ENCODE peak calls at places on chromosomes 12 and 14, in nine cellular contexts. O is A549, S is HepG2, L is HCT116, A is SK-N-SH, M is GM12878, B is GM23338, R is Panc1, K is K562. P is an unnamed sample.
A peak's percentile ranks its signal among the peaks of the same experiment; 100 is the strongest.

GRCh38 chr12:19547258-19547657 is 108.0 kb downstream of the AEBP2 start:
- DNase-seq in O (no peak), S (no peak), L (no peak), M (no peak), A (no peak), B (no peak), R (no peak), K (no peak), P (no peak)

GRCh38 chr14:94051115-94051514 is 25.0 kb downstream of the OTUB2 start:
- DNase-seq in L (no peak), M (no peak), O (no peak), R (no peak), K (no peak), S (no peak), A (no peak), B (peak; percentile 56), P (no peak)

GRCh38 chr14:24367506-24368214 is at the start of gene NFATC4:
- DNase-seq in B (peak; percentile 98), A (peak; percentile 88), M (no peak), R (no peak), O (no peak), K (peak; percentile 66), L (peak; percentile 81), S (peak; percentile 54), P (no peak)

GRCh38 chr12:27331927-27332324 is 710 bp upstream of the BMAL2 start:
- DNase-seq in B (no peak), A (no peak), O (no peak), R (no peak), M (no peak), K (no peak), L (no peak), S (no peak), P (no peak)

GRCh38 chr14:23444314-23444713 is 8.9 kb upstream of the MYH7 start:
- DNase-seq in K (no peak), B (no peak), R (no peak), M (no peak), A (no peak), L (no peak), S (no peak), O (no peak), P (no peak)

GRCh38 chr12:32159925-32160324 is 53.3 kb downstream of the BICD1 start:
- DNase-seq in M (no peak), K (no peak), B (no peak), L (no peak), R (no peak), A (no peak), O (no peak), S (no peak), P (no peak)

GRCh38 chr12:13336216-13336615 is 139.7 kb downstream of the EMP1 start:
- DNase-seq in O (no peak), A (no peak), L (no peak), B (no peak), K (no peak), S (no peak), R (no peak), M (no peak), P (no peak)

GRCh38 chr14:67579636-67580035 is 20.4 kb downstream of the PIGH start:
- DNase-seq in S (no peak), R (no peak), L (no peak), A (no peak), K (no peak), B (no peak), M (no peak), O (no peak), P (no peak)

DNA sequence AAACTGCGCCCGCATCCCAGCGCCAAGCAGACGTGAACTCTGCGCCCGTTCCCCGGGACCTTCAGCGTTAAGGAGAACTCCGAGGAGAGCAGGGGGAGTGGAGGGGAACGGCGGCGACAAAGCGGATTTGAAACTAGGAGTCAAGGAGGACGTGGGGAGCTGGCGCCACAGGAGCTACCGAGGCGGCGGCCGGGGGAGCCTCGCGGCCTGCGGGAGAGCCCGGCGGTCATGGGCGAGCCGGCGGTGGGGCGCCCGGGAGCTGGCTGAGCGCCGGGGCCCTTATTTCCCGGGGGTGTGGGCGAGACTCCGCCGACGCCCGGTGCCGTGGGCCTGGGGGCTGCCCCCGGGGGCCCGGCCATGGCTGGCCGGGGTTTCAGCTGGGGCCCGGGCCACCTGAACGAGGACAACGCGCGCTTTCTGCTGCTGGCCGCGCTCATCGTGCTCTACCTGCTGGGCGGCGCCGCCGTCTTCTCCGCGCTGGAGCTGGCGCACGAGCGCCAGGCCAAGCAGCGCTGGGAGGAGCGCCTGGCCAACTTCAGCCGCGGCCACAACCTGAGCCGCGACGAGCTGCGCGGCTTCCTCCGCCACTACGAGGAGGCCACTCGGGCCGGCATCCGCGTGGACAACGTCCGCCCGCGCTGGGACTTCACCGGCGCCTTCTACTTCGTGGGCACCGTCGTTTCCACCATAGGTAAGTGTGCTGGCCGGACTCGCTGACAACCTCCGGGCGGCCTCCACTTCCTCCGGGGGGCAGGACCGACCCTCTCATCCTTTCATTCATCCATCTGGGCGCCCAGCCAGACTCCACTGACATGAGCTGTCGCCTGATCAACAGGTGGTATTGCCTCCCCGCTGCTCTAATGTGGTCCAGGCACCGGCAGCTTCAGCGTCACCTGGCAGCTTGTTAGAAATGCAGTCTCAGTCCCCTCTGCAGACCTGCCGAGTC is at the start of gene KCNK13:
- DNase-seq in K (no peak), A (peak; percentile 74), L (no peak), M (no peak), R (no peak), S (no peak), O (no peak), B (peak; percentile 72), P (no peak)
- TF ChIP-seq REST in K (no peak), A (no peak), L (no peak), M (no peak), R (no peak), S (no peak), O (no peak), B (no peak), P (no peak)

GRCh38 chr12:12016284-12017100 is 54.2 kb upstream of the BCL2L14 start:
- DNase-seq in L (no peak), R (no peak), A (no peak), S (no peak), K (no peak), B (no peak), O (no peak), M (no peak), P (no peak)

GRCh38 chr12:12015073-12015685 is 55.6 kb upstream of the BCL2L14 start:
- DNase-seq in K (no peak), M (no peak), O (no peak), R (no peak), L (no peak), B (no peak), A (peak; percentile 63), S (no peak), P (no peak)

GRCh38 chr12:12018454-12018853 is 52.3 kb upstream of the BCL2L14 start:
- DNase-seq in S (no peak), K (no peak), O (no peak), L (no peak), M (no peak), B (no peak), A (no peak), R (no peak), P (no peak)

GRCh38 chr12:12017798-12018197 is 52.9 kb upstream of the BCL2L14 start:
- DNase-seq in L (no peak), R (no peak), A (no peak), K (no peak), M (no peak), O (no peak), B (peak; percentile 74), S (no peak), P (no peak)

GRCh38 chr12:12017135-12017581 is 53.6 kb upstream of the BCL2L14 start:
- DNase-seq in K (no peak), S (no peak), O (no peak), M (no peak), L (no peak), R (no peak), B (no peak), A (peak; percentile 74), P (no peak)
- TF ChIP-seq REST in K (no peak), S (no peak), O (no peak), M (no peak), L (no peak), R (no peak), B (no peak), A (no peak), P (no peak)

GRCh38 chr12:49550853-49551252 is 12.0 kb downstream of the KCNH3 start:
- DNase-seq in L (no peak), O (no peak), M (no peak), R (no peak), K (no peak), A (peak; percentile 16), B (no peak), S (peak; percentile 67), P (no peak)

GRCh38 chr12:49548481-49548821 is 9.6 kb downstream of the KCNH3 start:
- DNase-seq in O (no peak), K (no peak), R (no peak), A (peak; percentile 27), M (no peak), L (no peak), S (no peak), B (no peak), P (no peak)

GRCh38 chr12:49547090-49547690 is 8.4 kb downstream of the KCNH3 start:
- DNase-seq in M (no peak), S (no peak), L (no peak), K (no peak), R (no peak), O (no peak), A (peak; percentile 13), B (no peak), P (no peak)

GRCh38 chr12:49549735-49550710 is 11.2 kb downstream of the KCNH3 start:
- DNase-seq in K (no peak), M (no peak), R (no peak), L (no peak), S (no peak), A (peak; percentile 20), B (no peak), O (no peak), P (no peak)

GRCh38 chr12:49548822-49549648 is 10.2 kb downstream of the KCNH3 start:
- DNase-seq in L (no peak), O (no peak), R (no peak), A (peak; percentile 38), S (no peak), B (peak; percentile 73), K (peak; percentile 73), M (no peak), P (no peak)
- TF ChIP-seq REST in L (no peak), O (no peak), R (no peak), A (no peak), S (no peak), B (no peak), K (no peak), M (no peak), P (no peak)

GRCh38 chr12:57451233-57451778 is 3.8 kb upstream of the INHBE start:
- DNase-seq in L (no peak), M (no peak), A (no peak), R (no peak), B (no peak), K (no peak), S (peak; percentile 94), O (no peak), P (no peak)

GRCh38 chr12:57452937-57453509 is 2.1 kb upstream of the INHBE start:
- DNase-seq in L (no peak), B (peak; percentile 95), R (no peak), M (no peak), O (peak; percentile 65), A (peak; percentile 81), K (peak; percentile 70), S (peak; percentile 73), P (peak; percentile 70)

GRCh38 chr12:57454213-57454565 is 918 bp upstream of the INHBE start:
- DNase-seq in S (no peak), B (no peak), R (no peak), K (no peak), L (no peak), M (no peak), A (no peak), O (no peak), P (no peak)

GRCh38 chr12:57450057-57450456 is 5.0 kb upstream of the INHBE start:
- DNase-seq in M (no peak), K (no peak), R (no peak), B (no peak), L (no peak), S (no peak), O (no peak), A (no peak), P (no peak)

DNA sequence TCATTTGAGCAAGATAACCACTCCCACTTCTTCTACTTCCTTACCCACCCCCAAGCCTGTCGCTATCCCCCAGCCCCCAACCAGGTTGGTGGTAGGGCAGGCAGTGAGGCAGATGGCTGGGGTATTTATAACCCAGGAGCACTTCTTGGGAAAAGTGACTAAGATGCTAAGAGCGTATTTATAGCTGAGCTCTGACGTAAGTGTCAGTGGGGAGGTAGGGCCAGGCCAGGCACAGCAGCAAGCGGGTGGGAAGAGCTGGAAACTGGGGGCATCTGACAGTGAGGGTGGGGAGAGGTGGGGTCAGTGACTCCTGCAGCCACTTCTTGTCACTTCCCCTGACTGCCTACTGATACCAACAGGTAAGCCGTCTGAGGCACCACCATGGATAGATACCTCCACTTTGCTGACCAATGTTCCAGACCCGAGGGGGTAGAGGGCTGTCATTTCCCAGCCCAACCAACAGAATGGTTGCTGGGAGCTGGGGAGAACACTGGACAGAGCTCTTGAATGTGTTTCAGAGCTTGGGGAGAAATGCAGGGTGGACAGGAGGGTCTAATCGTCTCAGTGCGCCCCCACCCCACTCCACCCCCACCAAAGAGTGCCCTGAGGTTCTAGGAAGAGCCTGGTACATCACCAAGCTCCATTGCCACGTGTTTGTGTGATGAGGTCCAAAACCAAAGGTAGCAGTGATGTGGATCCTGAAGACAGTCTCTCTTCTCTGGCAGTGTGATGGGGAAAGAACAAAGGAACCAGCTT is 2.7 kb upstream of the INHBE start:
- DNase-seq in A (no peak), M (no peak), R (no peak), O (no peak), L (no peak), K (no peak), B (peak; percentile 27), S (no peak), P (no peak)
- TF ChIP-seq REST in A (no peak), M (no peak), R (no peak), O (no peak), L (no peak), K (no peak), B (no peak), S (no peak), P (no peak)

P was measured in HL-60.